ENCODE peak calls at places on chromosomes 3 and 15, in five cellular contexts. Y is ELF-1, V is mesenteric fat pad, W is sciatic nerve, B is AG08395. Z is an unnamed sample.

GRCh38 chr3:39147711-39148115 is 5.7 kb downstream of the CSRNP1 start:
- DNase-seq in V (peak), Y (peak), W (no peak), B (no peak), Z (no peak)

GRCh38 chr3:46484911-46485696 is 12.7 kb upstream of the RTP3 start:
- DNase-seq in B (no peak), Y (peak), W (no peak), V (peak), Z (no peak)

GRCh38 chr3:14775011-14775410 is 43.8 kb upstream of the FGD5 start:
- DNase-seq in B (no peak), Y (no peak), W (no peak), V (peak), Z (no peak)

GRCh38 chr3:8532251-8532831 is 30.7 kb downstream of the LMCD1 start:
- DNase-seq in V (no peak), Y (no peak), W (no peak), B (peak), Z (no peak)

GRCh38 chr3:196287066-196287404 is 491 bp downstream of the PCYT1A start:
- DNase-seq in V (no peak), Y (no peak), B (peak), W (no peak), Z (no peak)

GRCh38 chr15:25707656-25708365 is 155.3 kb downstream of the ATP10A start:
- DNase-seq in V (peak), Y (peak), W (peak), B (no peak), Z (peak)

GRCh38 chr3:119644481-119644880 is 15.9 kb downstream of the POPDC2 start:
- DNase-seq in W (no peak), V (no peak), Y (no peak), B (no peak), Z (no peak)

GRCh38 chr3:188510366-188510765 is 356.4 kb downstream of the LPP start:
- DNase-seq in Y (no peak), W (no peak), B (peak), V (no peak), Z (peak)

GRCh38 chr15:46652256-46652655 is 1017.4 kb downstream of the SQOR start:
- DNase-seq in B (no peak), W (no peak), V (no peak), Y (no peak), Z (no peak)

GRCh38 chr3:182215881-182216280 is 504.2 kb downstream of the SOX2 start:
- DNase-seq in Y (no peak), V (no peak), W (no peak), B (no peak), Z (no peak)

GRCh38 chr3:194840661-194841514 is 155.2 kb downstream of the FAM43A start:
- DNase-seq in W (no peak), V (no peak), Y (peak), B (peak), Z (no peak)

GRCh38 chr3:99114565-99115291 is 213.2 kb upstream of the DCBLD2 start:
- DNase-seq in W (no peak), V (no peak), Y (peak), B (peak), Z (no peak)

GRCh38 chr3:147397155-147397888 is 9.0 kb downstream of the ZIC4 start:
- DNase-seq in Y (peak), V (no peak), B (peak), W (no peak), Z (no peak)

GRCh38 chr3:194032828-194033435 is 103.0 kb upstream of the HES1 start:
- DNase-seq in W (no peak), V (no peak), B (no peak), Y (peak), Z (no peak)

GRCh38 chr15:69380100-69380725 is 33.9 kb upstream of the KIF23 start:
- DNase-seq in B (no peak), Y (peak), V (peak), W (no peak), Z (peak)

GRCh38 chr3:29637093-29637492 is 356.2 kb downstream of the RBMS3 start:
- DNase-seq in Y (no peak), W (no peak), V (no peak), B (no peak), Z (no peak)

GRCh38 chr3:41848745-41849574 is 112.9 kb downstream of the ULK4 start:
- DNase-seq in B (no peak), V (no peak), W (no peak), Y (no peak), Z (no peak)

GRCh38 chr3:185316740-185317407 is 46.1 kb upstream of the MAP3K13 start:
- DNase-seq in W (no peak), B (no peak), V (no peak), Y (no peak), Z (no peak)

GRCh38 chr3:37494206-37494605 is 319.8 kb upstream of the LRRFIP2 start:
- DNase-seq in Y (no peak), B (peak), W (no peak), V (no peak), Z (no peak)

GRCh38 chr15:46309914-46310313 is 675.1 kb downstream of the SQOR start:
- DNase-seq in B (no peak), W (no peak), Y (no peak), V (no peak), Z (no peak)

GRCh38 chr15:101255615-101256350 is 3.9 kb upstream of the CHSY1 start:
- DNase-seq in B (no peak), W (no peak), Y (peak), V (no peak), Z (no peak)

GRCh38 chr3:178083906-178084823 is 452.1 kb upstream of the KCNMB2 start:
- DNase-seq in W (no peak), B (no peak), V (no peak), Y (no peak), Z (no peak)

GRCh38 chr3:123627673-123628670 is 43.1 kb upstream of the HACD2 start:
- DNase-seq in B (no peak), V (no peak), Y (no peak), W (no peak), Z (no peak)

GRCh38 chr3:118987466-118987865 is 47.2 kb downstream of the IGSF11 start:
- DNase-seq in V (no peak), B (peak), W (peak), Y (no peak), Z (no peak)

Z was measured in RWPE2.